ENCODE peak calls at places on chromosomes 6 and 20, in nine cellular contexts. One of them, this sample, is unnamed.

GRCh38 chr6:50990750-50991446 is 172.2 kb downstream of the TFAP2B start:
- DNase-seq in K562: no peak
- DNase-seq in CD4-positive, alpha-beta T cell: no peak
- DNase-seq in stimulated activated naive B cell treated with anti-CD40 and anti-IgM and Interleukin-4, amounts not matched to agents 10 μg/mL and 1 μg/mL and 100 μg/mL, for 72 hours: no peak
- DNase-seq in NCI-H2081: no peak
- DNase-seq in SW 1271: no peak
- DNase-seq in CD8-positive, alpha-beta memory T cell: no peak
- DNase-seq in sigmoid colon: no peak
- DNase-seq in brain microvascular endothelial cell: peak
- DNase-seq in this sample: peak

GRCh38 chr20:2005831-2006426 is 12.1 kb upstream of the PDYN start:
- DNase-seq in sigmoid colon: no peak
- DNase-seq in SW 1271: no peak
- DNase-seq in brain microvascular endothelial cell: peak
- DNase-seq in stimulated activated naive B cell treated with anti-CD40 and anti-IgM and Interleukin-4, amounts not matched to agents 10 μg/mL and 1 μg/mL and 100 μg/mL, for 72 hours: peak
- DNase-seq in K562: peak
- DNase-seq in CD4-positive, alpha-beta T cell: peak
- DNase-seq in CD8-positive, alpha-beta memory T cell: peak
- DNase-seq in NCI-H2081: no peak
- DNase-seq in this sample: peak

GRCh38 chr6:35343092-35343834 is 905 bp downstream of the PPARD start:
- DNase-seq in brain microvascular endothelial cell: no peak
- DNase-seq in NCI-H2081: no peak
- DNase-seq in K562: no peak
- DNase-seq in CD8-positive, alpha-beta memory T cell: no peak
- DNase-seq in sigmoid colon: peak
- DNase-seq in CD4-positive, alpha-beta T cell: no peak
- DNase-seq in stimulated activated naive B cell treated with anti-CD40 and anti-IgM and Interleukin-4, amounts not matched to agents 10 μg/mL and 1 μg/mL and 100 μg/mL, for 72 hours: no peak
- DNase-seq in SW 1271: no peak
- DNase-seq in this sample: peak

GRCh38 chr6:138517635-138518034 is 18.3 kb upstream of the NHSL1 start:
- DNase-seq in stimulated activated naive B cell treated with anti-CD40 and anti-IgM and Interleukin-4, amounts not matched to agents 10 μg/mL and 1 μg/mL and 100 μg/mL, for 72 hours: peak
- DNase-seq in CD8-positive, alpha-beta memory T cell: peak
- DNase-seq in NCI-H2081: no peak
- DNase-seq in SW 1271: peak
- DNase-seq in CD4-positive, alpha-beta T cell: peak
- DNase-seq in K562: peak
- DNase-seq in brain microvascular endothelial cell: no peak
- DNase-seq in sigmoid colon: no peak
- DNase-seq in this sample: peak

GRCh38 chr6:9527679-9528286 is 887.1 kb downstream of the TFAP2A start:
- DNase-seq in sigmoid colon: no peak
- DNase-seq in CD4-positive, alpha-beta T cell: no peak
- DNase-seq in SW 1271: no peak
- DNase-seq in K562: no peak
- DNase-seq in CD8-positive, alpha-beta memory T cell: no peak
- DNase-seq in NCI-H2081: no peak
- DNase-seq in brain microvascular endothelial cell: no peak
- DNase-seq in stimulated activated naive B cell treated with anti-CD40 and anti-IgM and Interleukin-4, amounts not matched to agents 10 μg/mL and 1 μg/mL and 100 μg/mL, for 72 hours: no peak
- DNase-seq in this sample: no peak

GRCh38 chr20:35325385-35325784 is 33.2 kb upstream of the FAM83C start:
- DNase-seq in CD4-positive, alpha-beta T cell: no peak
- DNase-seq in sigmoid colon: no peak
- DNase-seq in K562: no peak
- DNase-seq in stimulated activated naive B cell treated with anti-CD40 and anti-IgM and Interleukin-4, amounts not matched to agents 10 μg/mL and 1 μg/mL and 100 μg/mL, for 72 hours: no peak
- DNase-seq in NCI-H2081: no peak
- DNase-seq in SW 1271: no peak
- DNase-seq in CD8-positive, alpha-beta memory T cell: no peak
- DNase-seq in brain microvascular endothelial cell: no peak
- DNase-seq in this sample: no peak

GRCh38 chr20:17727351-17727750 is 27.6 kb downstream of the BANF2 start:
- DNase-seq in sigmoid colon: no peak
- DNase-seq in CD4-positive, alpha-beta T cell: no peak
- DNase-seq in K562: no peak
- DNase-seq in CD8-positive, alpha-beta memory T cell: no peak
- DNase-seq in brain microvascular endothelial cell: no peak
- DNase-seq in NCI-H2081: no peak
- DNase-seq in SW 1271: no peak
- DNase-seq in stimulated activated naive B cell treated with anti-CD40 and anti-IgM and Interleukin-4, amounts not matched to agents 10 μg/mL and 1 μg/mL and 100 μg/mL, for 72 hours: no peak
- DNase-seq in this sample: no peak

GRCh38 chr6:26207248-26207801 is 120.1 kb downstream of the HFE start:
- DNase-seq in stimulated activated naive B cell treated with anti-CD40 and anti-IgM and Interleukin-4, amounts not matched to agents 10 μg/mL and 1 μg/mL and 100 μg/mL, for 72 hours: no peak
- DNase-seq in CD4-positive, alpha-beta T cell: no peak
- DNase-seq in NCI-H2081: no peak
- DNase-seq in SW 1271: no peak
- DNase-seq in brain microvascular endothelial cell: no peak
- DNase-seq in CD8-positive, alpha-beta memory T cell: no peak
- DNase-seq in sigmoid colon: no peak
- DNase-seq in K562: no peak
- DNase-seq in this sample: no peak

GRCh38 chr20:50788045-50788867 is 6.6 kb upstream of the BCAS4 start:
- DNase-seq in NCI-H2081: no peak
- DNase-seq in K562: no peak
- DNase-seq in SW 1271: no peak
- DNase-seq in sigmoid colon: peak
- DNase-seq in stimulated activated naive B cell treated with anti-CD40 and anti-IgM and Interleukin-4, amounts not matched to agents 10 μg/mL and 1 μg/mL and 100 μg/mL, for 72 hours: no peak
- DNase-seq in CD4-positive, alpha-beta T cell: no peak
- DNase-seq in CD8-positive, alpha-beta memory T cell: no peak
- DNase-seq in brain microvascular endothelial cell: peak
- DNase-seq in this sample: peak

GRCh38 chr6:128463942-128464341 is 56.5 kb downstream of the PTPRK start:
- DNase-seq in CD8-positive, alpha-beta memory T cell: no peak
- DNase-seq in sigmoid colon: no peak
- DNase-seq in SW 1271: no peak
- DNase-seq in CD4-positive, alpha-beta T cell: no peak
- DNase-seq in NCI-H2081: no peak
- DNase-seq in stimulated activated naive B cell treated with anti-CD40 and anti-IgM and Interleukin-4, amounts not matched to agents 10 μg/mL and 1 μg/mL and 100 μg/mL, for 72 hours: no peak
- DNase-seq in brain microvascular endothelial cell: peak
- DNase-seq in K562: no peak
- DNase-seq in this sample: peak

GRCh38 chr6:37713529-37714119 is 15.9 kb upstream of the MDGA1 start:
- DNase-seq in SW 1271: no peak
- DNase-seq in CD4-positive, alpha-beta T cell: no peak
- DNase-seq in brain microvascular endothelial cell: peak
- DNase-seq in sigmoid colon: no peak
- DNase-seq in stimulated activated naive B cell treated with anti-CD40 and anti-IgM and Interleukin-4, amounts not matched to agents 10 μg/mL and 1 μg/mL and 100 μg/mL, for 72 hours: no peak
- DNase-seq in K562: peak
- DNase-seq in NCI-H2081: no peak
- DNase-seq in CD8-positive, alpha-beta memory T cell: no peak
- DNase-seq in this sample: peak

GRCh38 chr6:71228461-71229041 is 60.1 kb upstream of the OGFRL1 start:
- DNase-seq in CD4-positive, alpha-beta T cell: no peak
- DNase-seq in stimulated activated naive B cell treated with anti-CD40 and anti-IgM and Interleukin-4, amounts not matched to agents 10 μg/mL and 1 μg/mL and 100 μg/mL, for 72 hours: no peak
- DNase-seq in K562: no peak
- DNase-seq in sigmoid colon: no peak
- DNase-seq in brain microvascular endothelial cell: no peak
- DNase-seq in CD8-positive, alpha-beta memory T cell: peak
- DNase-seq in NCI-H2081: no peak
- DNase-seq in SW 1271: no peak
- DNase-seq in this sample: peak

GRCh38 chr6:39821739-39822532 is 29.8 kb downstream of the DAAM2 start:
- DNase-seq in K562: no peak
- DNase-seq in NCI-H2081: no peak
- DNase-seq in sigmoid colon: peak
- DNase-seq in brain microvascular endothelial cell: no peak
- DNase-seq in CD8-positive, alpha-beta memory T cell: no peak
- DNase-seq in CD4-positive, alpha-beta T cell: no peak
- DNase-seq in stimulated activated naive B cell treated with anti-CD40 and anti-IgM and Interleukin-4, amounts not matched to agents 10 μg/mL and 1 μg/mL and 100 μg/mL, for 72 hours: no peak
- DNase-seq in SW 1271: no peak
- DNase-seq in this sample: no peak

GRCh38 chr20:62142252-62143117 is 709 bp downstream of the PSMA7 start:
- DNase-seq in CD8-positive, alpha-beta memory T cell: no peak
- DNase-seq in brain microvascular endothelial cell: no peak
- DNase-seq in NCI-H2081: no peak
- DNase-seq in stimulated activated naive B cell treated with anti-CD40 and anti-IgM and Interleukin-4, amounts not matched to agents 10 μg/mL and 1 μg/mL and 100 μg/mL, for 72 hours: no peak
- DNase-seq in SW 1271: no peak
- DNase-seq in sigmoid colon: no peak
- DNase-seq in CD4-positive, alpha-beta T cell: no peak
- DNase-seq in K562: no peak
- DNase-seq in this sample: no peak

GRCh38 chr6:39357998-39358686 is 35.6 kb upstream of the KCNK16 start:
- DNase-seq in SW 1271: no peak
- DNase-seq in sigmoid colon: peak
- DNase-seq in NCI-H2081: peak
- DNase-seq in CD4-positive, alpha-beta T cell: no peak
- DNase-seq in stimulated activated naive B cell treated with anti-CD40 and anti-IgM and Interleukin-4, amounts not matched to agents 10 μg/mL and 1 μg/mL and 100 μg/mL, for 72 hours: no peak
- DNase-seq in K562: no peak
- DNase-seq in CD8-positive, alpha-beta memory T cell: no peak
- DNase-seq in brain microvascular endothelial cell: peak
- DNase-seq in this sample: peak

GRCh38 chr6:163405412-163406309 is 8.9 kb upstream of the QKI start:
- DNase-seq in brain microvascular endothelial cell: no peak
- DNase-seq in CD8-positive, alpha-beta memory T cell: no peak
- DNase-seq in SW 1271: no peak
- DNase-seq in stimulated activated naive B cell treated with anti-CD40 and anti-IgM and Interleukin-4, amounts not matched to agents 10 μg/mL and 1 μg/mL and 100 μg/mL, for 72 hours: peak
- DNase-seq in sigmoid colon: peak
- DNase-seq in NCI-H2081: no peak
- DNase-seq in CD4-positive, alpha-beta T cell: no peak
- DNase-seq in K562: no peak
- DNase-seq in this sample: no peak

GRCh38 chr6:131958551-131959470 is 7.6 kb upstream of the CCN2 start:
- DNase-seq in stimulated activated naive B cell treated with anti-CD40 and anti-IgM and Interleukin-4, amounts not matched to agents 10 μg/mL and 1 μg/mL and 100 μg/mL, for 72 hours: no peak
- DNase-seq in brain microvascular endothelial cell: no peak
- DNase-seq in NCI-H2081: no peak
- DNase-seq in CD8-positive, alpha-beta memory T cell: no peak
- DNase-seq in SW 1271: no peak
- DNase-seq in CD4-positive, alpha-beta T cell: no peak
- DNase-seq in sigmoid colon: no peak
- DNase-seq in K562: no peak
- DNase-seq in this sample: no peak

GRCh38 chr6:165872311-165872710 is 209.3 kb upstream of the PDE10A start:
- DNase-seq in SW 1271: no peak
- DNase-seq in sigmoid colon: no peak
- DNase-seq in CD8-positive, alpha-beta memory T cell: no peak
- DNase-seq in brain microvascular endothelial cell: no peak
- DNase-seq in NCI-H2081: no peak
- DNase-seq in stimulated activated naive B cell treated with anti-CD40 and anti-IgM and Interleukin-4, amounts not matched to agents 10 μg/mL and 1 μg/mL and 100 μg/mL, for 72 hours: no peak
- DNase-seq in K562: no peak
- DNase-seq in CD4-positive, alpha-beta T cell: no peak
- DNase-seq in this sample: no peak

GRCh38 chr20:61719691-61720347 is 345.9 kb downstream of the TAF4 start:
- DNase-seq in sigmoid colon: no peak
- DNase-seq in NCI-H2081: no peak
- DNase-seq in CD4-positive, alpha-beta T cell: peak
- DNase-seq in brain microvascular endothelial cell: no peak
- DNase-seq in stimulated activated naive B cell treated with anti-CD40 and anti-IgM and Interleukin-4, amounts not matched to agents 10 μg/mL and 1 μg/mL and 100 μg/mL, for 72 hours: no peak
- DNase-seq in SW 1271: no peak
- DNase-seq in K562: no peak
- DNase-seq in CD8-positive, alpha-beta memory T cell: peak
- DNase-seq in this sample: peak

GRCh38 chr6:63395388-63395787 is 75.6 kb upstream of the LGSN start:
- DNase-seq in brain microvascular endothelial cell: no peak
- DNase-seq in stimulated activated naive B cell treated with anti-CD40 and anti-IgM and Interleukin-4, amounts not matched to agents 10 μg/mL and 1 μg/mL and 100 μg/mL, for 72 hours: no peak
- DNase-seq in CD4-positive, alpha-beta T cell: no peak
- DNase-seq in K562: no peak
- DNase-seq in SW 1271: no peak
- DNase-seq in sigmoid colon: no peak
- DNase-seq in NCI-H2081: no peak
- DNase-seq in CD8-positive, alpha-beta memory T cell: no peak
- DNase-seq in this sample: no peak

GRCh38 chr6:133312006-133312405 is 70.8 kb downstream of the EYA4 start:
- DNase-seq in CD8-positive, alpha-beta memory T cell: no peak
- DNase-seq in stimulated activated naive B cell treated with anti-CD40 and anti-IgM and Interleukin-4, amounts not matched to agents 10 μg/mL and 1 μg/mL and 100 μg/mL, for 72 hours: no peak
- DNase-seq in sigmoid colon: no peak
- DNase-seq in brain microvascular endothelial cell: no peak
- DNase-seq in CD4-positive, alpha-beta T cell: no peak
- DNase-seq in SW 1271: no peak
- DNase-seq in K562: no peak
- DNase-seq in NCI-H2081: no peak
- DNase-seq in this sample: no peak

This sample was measured in fibroblast of lung.